ENCODE peak calls at places on chromosomes 16 and 17, in five cellular contexts. K is tibial nerve, V is right atrium auricular region, L is GM12865, J is breast epithelium. O is an unnamed sample.

GRCh38 chr17:48834973-48835372 is 4.1 kb downstream of the CALCOCO2 start:
- DNase-seq in K (no peak), J (no peak), V (no peak), L (peak; percentile 21), O (no peak)

GRCh38 chr17:40551874-40552768 is 13.2 kb downstream of the CCR7 start:
- DNase-seq in J (peak; percentile 57), L (peak; percentile 43), K (no peak), V (peak; percentile 87), O (peak; percentile 6)

GRCh38 chr17:79832211-79833109 is 6.8 kb downstream of the CBX4 start:
- DNase-seq in K (no peak), L (no peak), J (no peak), V (no peak), O (peak; percentile 56)

GRCh38 chr17:60947100-60947499 is 269.4 kb downstream of the BCAS3 start:
- DNase-seq in J (no peak), L (no peak), V (no peak), K (no peak), O (no peak)

GRCh38 chr16:19804538-19805323 is 79.9 kb downstream of the GPRC5B start:
- DNase-seq in J (peak; percentile 68), K (no peak), V (peak; percentile 67), L (peak; percentile 22), O (no peak)

GRCh38 chr16:22250522-22250921 is 44.4 kb downstream of the EEF2K start:
- DNase-seq in J (no peak), L (no peak), V (no peak), K (no peak), O (no peak)

GRCh38 chr17:15233022-15233805 is 31.9 kb downstream of the PMP22 start:
- DNase-seq in V (no peak), K (no peak), J (no peak), L (no peak), O (no peak)

GRCh38 chr16:31351937-31352315 is 3.0 kb upstream of the ITGAX start:
- DNase-seq in J (no peak), V (no peak), K (no peak), L (no peak), O (no peak)

GRCh38 chr17:42194133-42194899 is at the start of gene GHDC:
- DNase-seq in J (peak; percentile 72), K (peak; percentile 61), V (peak; percentile 88), L (peak; percentile 91), O (no peak)

GRCh38 chr17:68592667-68593330 is 8.4 kb downstream of the FAM20A start:
- DNase-seq in J (no peak), K (no peak), V (no peak), L (no peak), O (no peak)

GRCh38 chr16:73124097-73124652 is 76.2 kb upstream of the ZFHX3 start:
- DNase-seq in J (no peak), K (no peak), V (no peak), L (no peak), O (no peak)

GRCh38 chr17:47288531-47289116 is 35.0 kb downstream of the ITGB3 start:
- DNase-seq in V (no peak), J (no peak), L (no peak), K (no peak), O (no peak)

GRCh38 chr17:21352981-21353265 is 23.2 kb upstream of the KCNJ12 start:
- DNase-seq in V (no peak), K (no peak), J (no peak), L (no peak), O (no peak)

GRCh38 chr16:85395913-85396878 is 216.9 kb upstream of the GSE1 start:
- DNase-seq in V (no peak), K (peak; percentile 17), L (no peak), J (peak; percentile 59), O (peak; percentile 54)

GRCh38 chr16:85055503-85056210 is 28.1 kb downstream of the KIAA0513 start:
- DNase-seq in J (peak; percentile 66), V (peak; percentile 69), L (peak; percentile 91), K (no peak), O (no peak)

GRCh38 chr16:81688182-81688581 is 90.9 kb upstream of the PLCG2 start:
- DNase-seq in J (no peak), V (no peak), K (no peak), L (no peak), O (no peak)

GRCh38 chr16:1452530-1452929 is 8.2 kb upstream of the CCDC154 start:
- DNase-seq in V (no peak), L (no peak), K (no peak), J (no peak), O (no peak)

GRCh38 chr16:53945996-53946395 is 242.0 kb downstream of the FTO start:
- DNase-seq in V (no peak), L (peak; percentile 48), J (no peak), K (no peak), O (no peak)

GRCh38 chr16:57759541-57760356 is 24.2 kb downstream of the KATNB1 start:
- DNase-seq in K (no peak), L (no peak), J (peak; percentile 55), V (no peak), O (no peak)

DNA sequence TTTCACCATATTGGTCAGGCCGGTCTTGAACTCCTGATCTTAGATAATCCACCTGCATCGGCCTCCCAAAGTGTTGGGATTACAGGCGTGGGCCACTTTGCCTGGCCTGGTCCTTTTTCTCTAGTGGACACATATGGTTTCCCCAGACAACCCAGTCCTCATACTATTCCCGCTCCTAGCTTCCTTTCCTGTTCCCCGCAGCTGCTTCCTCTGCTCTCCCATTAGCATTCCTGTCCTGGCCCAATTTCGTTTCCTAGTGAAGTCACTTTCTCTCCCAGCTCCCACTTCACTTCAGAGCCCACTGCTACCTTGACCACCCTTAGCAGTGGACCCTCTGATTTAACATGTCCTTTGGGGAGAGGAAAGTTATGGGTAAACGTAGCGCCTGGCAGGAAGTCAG is 11.3 kb downstream of the KATNIP start:
- DNase-seq in L (no peak), J (no peak), K (no peak), V (no peak), O (no peak)
- TF ChIP-seq CTCF in L (no peak), J (no peak), K (no peak), V (no peak), O (no peak)

GRCh38 chr17:64017381-64017980 is 3.0 kb downstream of the ICAM2 start:
- DNase-seq in J (no peak), K (no peak), L (no peak), V (no peak), O (no peak)

GRCh38 chr17:64022631-64023063 is 2.2 kb upstream of the ICAM2 start:
- DNase-seq in L (no peak), J (no peak), K (no peak), V (no peak), O (no peak)

GRCh38 chr17:64016974-64017373 is 3.5 kb downstream of the ICAM2 start:
- DNase-seq in J (no peak), K (no peak), V (no peak), L (no peak), O (no peak)

GRCh38 chr17:64019486-64020067 is 856 bp downstream of the ICAM2 start:
- DNase-seq in K (no peak), J (no peak), L (no peak), V (no peak), O (peak; percentile 5)

DNA sequence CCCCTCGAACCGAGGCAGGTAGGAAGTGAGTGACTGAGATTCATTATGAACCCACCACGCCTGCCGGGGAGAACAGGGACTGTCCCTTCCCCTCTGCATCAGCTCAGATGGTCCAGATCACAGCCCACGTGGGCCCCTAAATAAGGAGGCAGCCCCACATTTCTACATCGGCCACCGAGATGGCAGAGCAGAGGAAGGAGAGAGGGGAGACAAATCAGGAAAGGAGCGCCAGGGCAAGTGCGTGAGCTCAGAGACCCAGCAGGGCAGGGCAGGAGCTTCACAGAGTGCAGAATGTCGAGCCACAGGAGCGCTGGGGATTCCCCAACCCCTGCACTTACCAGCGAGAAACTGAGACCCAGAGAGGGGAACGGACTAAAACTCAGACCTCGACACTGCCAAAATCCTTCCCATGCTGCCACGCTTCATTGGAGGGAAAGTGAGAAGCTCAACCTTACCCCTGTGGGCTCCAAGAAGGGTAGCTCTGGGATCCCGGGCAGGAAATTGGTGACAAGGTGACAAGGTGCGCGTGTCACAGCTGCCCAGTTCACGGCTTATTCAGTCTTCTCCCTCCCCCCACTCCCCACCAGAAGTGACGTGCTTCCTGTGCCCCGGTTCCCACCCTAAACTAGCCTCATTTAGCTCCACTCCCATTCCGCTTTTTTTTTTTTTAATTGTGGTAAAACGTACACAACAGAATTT is at the start of gene ICAM2:
- DNase-seq in V (no peak), J (peak; percentile 66), K (no peak), L (peak; percentile 96), O (peak; percentile 28)
- TF ChIP-seq CTCF in V (peak; percentile 9), J (no peak), K (no peak), L (no peak), O (no peak)

GRCh38 chr16:75798714-75799113 is 72.4 kb upstream of the CPHXL start:
- DNase-seq in J (no peak), K (no peak), L (peak; percentile 26), V (no peak), O (no peak)
- TF ChIP-seq CTCF in J (no peak), K (no peak), L (no peak), V (no peak), O (no peak)

GRCh38 chr16:49558451-49558850 is 184.8 kb downstream of the C16orf78 start:
- DNase-seq in K (no peak), L (no peak), J (no peak), V (no peak), O (no peak)

GRCh38 chr16:49560018-49560830 is 186.6 kb downstream of the C16orf78 start:
- DNase-seq in K (no peak), L (no peak), V (peak; percentile 82), J (peak; percentile 43), O (no peak)

GRCh38 chr16:49557070-49557446 is 183.5 kb downstream of the C16orf78 start:
- DNase-seq in K (no peak), J (no peak), V (no peak), L (no peak), O (no peak)

GRCh38 chr16:49559242-49559641 is 185.6 kb downstream of the C16orf78 start:
- DNase-seq in V (no peak), L (no peak), K (no peak), J (no peak), O (no peak)

GRCh38 chr16:49556252-49557069 is 182.9 kb downstream of the C16orf78 start:
- DNase-seq in K (no peak), L (peak; percentile 66), V (no peak), J (no peak), O (no peak)
- TF ChIP-seq CTCF in K (peak; percentile 45), L (peak; percentile 47), V (peak; percentile 66), J (no peak), O (peak; percentile 56)

GRCh38 chr17:5281814-5282638 is at the start of gene RABEP1:
- DNase-seq in L (peak; percentile 97), V (peak; percentile 89), J (peak; percentile 77), K (peak; percentile 82), O (peak; percentile 94)
- TF ChIP-seq CTCF in L (peak; percentile 15), V (peak; percentile 38), J (no peak), K (peak; percentile 43), O (peak; percentile 29)

DNA sequence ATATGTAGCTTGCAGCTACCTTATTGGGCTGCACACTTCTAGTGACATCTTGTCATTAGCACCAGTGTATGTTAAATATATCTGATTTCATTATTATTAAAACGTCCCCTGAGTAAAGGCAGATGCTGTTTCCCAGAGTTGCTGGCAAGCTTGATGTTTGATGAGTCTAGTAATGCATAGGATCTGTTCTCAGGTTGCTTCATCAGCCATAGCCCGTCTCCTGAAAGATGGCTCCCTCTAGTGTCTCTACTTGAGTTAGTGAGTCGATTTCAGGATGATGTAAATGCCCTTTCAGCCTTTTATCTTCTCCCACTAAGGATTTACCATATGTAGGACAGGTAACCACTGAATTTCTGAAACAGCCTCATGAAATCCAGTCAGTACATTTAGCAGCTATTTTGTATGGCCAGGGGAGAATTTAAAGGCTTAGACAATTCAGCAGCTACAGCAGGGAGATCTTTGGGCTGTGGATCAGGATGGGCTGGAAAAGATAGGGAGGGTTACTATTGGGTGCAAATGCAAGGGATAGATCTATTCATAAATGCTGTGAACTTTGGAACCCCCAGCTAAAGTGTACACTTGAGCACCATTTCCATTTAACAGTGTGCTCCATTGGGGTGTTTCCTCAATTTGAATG is 376.3 kb downstream of the CNTNAP4 start:
- DNase-seq in J (no peak), L (peak; percentile 73), V (no peak), K (no peak), O (no peak)
- TF ChIP-seq CTCF in J (no peak), L (peak; percentile 64), V (peak; percentile 67), K (peak; percentile 43), O (no peak)

O was measured in mesothelial cell of epicardium.